ENCODE peak calls at places on chromosomes 7 and 10, in ten cellular contexts. H is stimulated activated CD4-positive, alpha-beta T cell treated with anti-CD3 and anti-CD28 coated beads, Interleukin-4, amount 100 ng/mL, for 1 hour; S is T-cell; B is hypothalamus; Z is GM23248; X is WTC11; O is RPMI7951; A is germinal center; T is mesothelial cell of epicardium; C is adipocyte. V is an unnamed sample.

GRCh38 chr7:154672659-154673415 is 330.1 kb downstream of the PAXIP1 start:
- DNase-seq in H (no peak), B (no peak), S (no peak), X (no peak), C (no peak), A (no peak), T (no peak), O (peak; percentile 86), Z (no peak), V (no peak)

GRCh38 chr7:51649-52048 is 140.7 kb upstream of the FAM20C start:
- DNase-seq in S (no peak), X (no peak), H (no peak), T (peak; percentile 29), O (no peak), C (no peak), A (no peak), Z (no peak), B (no peak), V (no peak)

GRCh38 chr10:130368761-130369560 is 232.8 kb downstream of the GLRX3 start:
- DNase-seq in B (no peak), O (no peak), C (no peak), S (no peak), X (no peak), A (no peak), H (no peak), Z (no peak), T (no peak), V (peak; percentile 47)

GRCh38 chr10:86215021-86215420 is 151.6 kb downstream of the GRID1 start:
- DNase-seq in H (no peak), T (no peak), Z (no peak), X (no peak), B (no peak), S (no peak), A (no peak), O (no peak), C (no peak), V (no peak)

GRCh38 chr10:7419998-7420397 is 9.2 kb upstream of the SFMBT2 start:
- DNase-seq in C (no peak), S (no peak), Z (no peak), X (no peak), A (no peak), H (no peak), O (no peak), B (no peak), T (no peak), V (no peak)

GRCh38 chr10:64346391-64346790 is 825.2 kb downstream of the REEP3 start:
- DNase-seq in X (no peak), C (no peak), B (no peak), S (no peak), H (no peak), Z (no peak), O (no peak), T (no peak), A (no peak), V (no peak)

GRCh38 chr10:71769279-71769823 is 4.0 kb downstream of the VSIR start:
- DNase-seq in B (no peak), A (no peak), C (peak; percentile 32), Z (peak; percentile 58), H (no peak), O (no peak), X (no peak), S (no peak), T (no peak), V (no peak)

GRCh38 chr7:22663319-22663718 is 63.7 kb upstream of the IL6 start:
- DNase-seq in B (no peak), X (no peak), A (no peak), S (no peak), Z (peak; percentile 78), C (peak; percentile 85), T (no peak), H (no peak), O (peak; percentile 53), V (no peak)

GRCh38 chr7:41816111-41816510 is 113.2 kb upstream of the INHBA start:
- DNase-seq in O (peak; percentile 69), X (no peak), B (no peak), H (no peak), T (no peak), C (no peak), A (no peak), S (no peak), Z (no peak), V (no peak)

GRCh38 chr10:45432700-45433472 is 58.9 kb downstream of the ALOX5 start:
- DNase-seq in Z (no peak), H (no peak), O (no peak), C (no peak), A (no peak), T (no peak), B (no peak), X (no peak), S (no peak), V (no peak)

GRCh38 chr7:119270045-119270464 is 1002.9 kb upstream of the KCND2 start:
- DNase-seq in C (peak; percentile 89), A (peak; percentile 18), H (no peak), X (peak; percentile 53), O (peak; percentile 73), Z (peak; percentile 82), T (peak; percentile 45), S (no peak), B (no peak), V (peak; percentile 50)

GRCh38 chr10:100790761-100791208 is 45.4 kb downstream of the PAX2 start:
- DNase-seq in S (no peak), Z (no peak), A (no peak), C (no peak), T (no peak), O (no peak), X (no peak), B (no peak), H (no peak), V (no peak)

GRCh38 chr7:105649727-105650381 is 68.6 kb upstream of the EFCAB10 start:
- DNase-seq in B (no peak), C (peak; percentile 77), A (no peak), O (peak; percentile 43), Z (peak; percentile 84), T (no peak), X (no peak), H (no peak), S (no peak), V (no peak)

GRCh38 chr7:69962856-69963149 is 364.5 kb downstream of the AUTS2 start:
- DNase-seq in X (no peak), C (peak; percentile 33), A (no peak), H (no peak), B (no peak), S (no peak), Z (no peak), O (no peak), T (no peak), V (no peak)

GRCh38 chr10:114334301-114334700 is 70.0 kb downstream of the AFAP1L2 start:
- DNase-seq in A (no peak), S (no peak), T (no peak), O (peak; percentile 35), H (no peak), X (no peak), B (no peak), Z (no peak), C (no peak), V (no peak)

GRCh38 chr7:85010306-85010705 is 176.6 kb downstream of the SEMA3D start:
- DNase-seq in T (no peak), A (no peak), X (no peak), H (no peak), S (no peak), Z (no peak), O (no peak), B (no peak), C (no peak), V (no peak)

GRCh38 chr10:66045859-66046258 is 880.0 kb upstream of the LRRTM3 start:
- DNase-seq in O (no peak), A (no peak), C (no peak), S (no peak), X (no peak), B (no peak), H (no peak), T (no peak), Z (no peak), V (no peak)

GRCh38 chr7:7795203-7795602 is 76.8 kb upstream of the RPA3 start:
- DNase-seq in C (peak; percentile 28), H (no peak), X (no peak), O (no peak), T (no peak), S (no peak), A (no peak), Z (no peak), B (no peak), V (no peak)

GRCh38 chr10:55400075-55400474 is 599.0 kb upstream of the PCDH15 start:
- DNase-seq in C (no peak), H (no peak), X (no peak), Z (peak; percentile 34), B (no peak), O (no peak), A (no peak), T (no peak), S (no peak), V (no peak)

GRCh38 chr10:97916586-97916985 is 66.9 kb downstream of the GOLGA7B start:
- DNase-seq in S (no peak), Z (peak; percentile 49), X (no peak), B (no peak), H (no peak), T (no peak), A (no peak), O (no peak), C (no peak), V (peak; percentile 7)

GRCh38 chr7:141145630-141145982 is 71.7 kb downstream of the TMEM178B start:
- DNase-seq in S (no peak), Z (no peak), B (no peak), H (no peak), T (no peak), O (peak; percentile 91), A (no peak), X (no peak), C (peak; percentile 52), V (no peak)

GRCh38 chr10:33314788-33315561 is 19.5 kb downstream of the NRP1 start:
- DNase-seq in A (no peak), S (no peak), O (no peak), C (no peak), T (no peak), Z (no peak), B (no peak), H (no peak), X (no peak), V (no peak)

GRCh38 chr7:154503962-154504550 is 451.9 kb downstream of the DPP6 start:
- DNase-seq in A (peak; percentile 24), Z (peak; percentile 53), O (peak; percentile 42), H (no peak), S (no peak), C (peak; percentile 65), B (no peak), X (no peak), T (no peak), V (no peak)

GRCh38 chr10:26528048-26528447 is 89.9 kb downstream of the APBB1IP start:
- DNase-seq in B (no peak), S (no peak), A (no peak), C (no peak), X (no peak), O (no peak), T (no peak), Z (no peak), H (no peak), V (no peak)

GRCh38 chr10:85788570-85788969 is 578.0 kb downstream of the GRID1 start:
- DNase-seq in X (no peak), B (no peak), T (no peak), S (no peak), C (no peak), A (no peak), H (no peak), O (no peak), Z (no peak), V (no peak)

GRCh38 chr7:123635551-123636359 is 19.9 kb upstream of the LMOD2 start:
- DNase-seq in H (no peak), C (peak; percentile 75), A (no peak), B (no peak), X (no peak), O (peak; percentile 54), T (no peak), Z (peak; percentile 75), S (no peak), V (no peak)

GRCh38 chr7:134685250-134685649 is 38.6 kb downstream of the BPGM start:
- DNase-seq in S (no peak), H (no peak), B (no peak), X (no peak), T (no peak), O (no peak), A (no peak), Z (peak; percentile 28), C (peak; percentile 38), V (no peak)

GRCh38 chr10:34689053-34689452 is 126.0 kb downstream of the PARD3 start:
- DNase-seq in S (no peak), T (no peak), C (peak; percentile 57), A (no peak), H (no peak), O (no peak), B (no peak), X (no peak), Z (peak; percentile 83), V (no peak)

V was measured in Right ventricle myocardium inferior.